ENCODE peak calls at places on chromosomes 11 and 22, in six cellular contexts. U, F, O, I, J and P are unnamed samples.

GRCh38 chr22:32606181-32606580 is 131.6 kb downstream of the FBXO7 start:
- DNase-seq in U (no peak), F (no peak), O (no peak), I (no peak), J (no peak), P (no peak)

GRCh38 chr11:299081-299891 is at the start of gene IFITM5:
- DNase-seq in U (no peak), F (no peak), O (peak; percentile 64), I (no peak), J (no peak), P (no peak)

GRCh38 chr11:35288817-35289541 is 130.4 kb downstream of the SLC1A2 start:
- DNase-seq in U (no peak), F (no peak), O (no peak), I (peak; percentile 35), J (peak; percentile 86), P (no peak)

GRCh38 chr11:64007629-64008282 is 21.5 kb downstream of the OTUB1 start:
- DNase-seq in U (peak; percentile 87), F (peak; percentile 73), O (peak; percentile 89), I (no peak), J (peak; percentile 38), P (no peak)

GRCh38 chr22:24727218-24727851 is 47.2 kb downstream of the PIWIL3 start:
- DNase-seq in U (no peak), F (no peak), O (no peak), I (no peak), J (peak; percentile 95), P (no peak)

GRCh38 chr11:3153291-3153861 is 11.7 kb downstream of the OSBPL5 start:
- DNase-seq in U (no peak), F (no peak), O (no peak), I (no peak), J (peak; percentile 80), P (no peak)

GRCh38 chr11:34044664-34045485 is 6.7 kb upstream of the CAPRIN1 start:
- DNase-seq in U (peak; percentile 53), F (peak; percentile 51), O (peak; percentile 69), I (peak; percentile 36), J (peak; percentile 89), P (no peak)

GRCh38 chr11:75966546-75967287 is 151.7 kb downstream of the UVRAG start:
- DNase-seq in U (no peak), F (no peak), O (no peak), I (no peak), J (peak; percentile 95), P (peak; percentile 7)

GRCh38 chr11:64607381-64608259 is 16.6 kb downstream of the SLC22A12 start:
- DNase-seq in U (peak; percentile 56), F (no peak), O (no peak), I (no peak), J (peak; percentile 3), P (no peak)

GRCh38 chr11:6233984-6234313 is 487 bp downstream of the FHIP1B start:
- DNase-seq in U (peak; percentile 39), F (no peak), O (no peak), I (peak; percentile 8), J (no peak), P (no peak)

GRCh38 chr22:36741204-36741793 is 34.6 kb downstream of the IFT27 start:
- DNase-seq in U (peak; percentile 30), F (no peak), O (peak; percentile 19), I (peak; percentile 10), J (peak; percentile 31), P (no peak)

GRCh38 chr22:49077586-49077985 is 750.1 kb downstream of the BRD1 start:
- DNase-seq in U (no peak), F (no peak), O (peak; percentile 53), I (no peak), J (no peak), P (no peak)

GRCh38 chr11:33172345-33172744 is 11.1 kb upstream of the CSTF3 start:
- DNase-seq in U (no peak), F (no peak), O (no peak), I (no peak), J (no peak), P (no peak)

GRCh38 chr11:122322369-122322768 is 206.4 kb upstream of the BLID start:
- DNase-seq in U (no peak), F (no peak), O (no peak), I (no peak), J (peak; percentile 10), P (no peak)

GRCh38 chr22:19110064-19110458 is 12.2 kb downstream of the DGCR2 start:
- DNase-seq in U (peak; percentile 53), F (no peak), O (peak; percentile 55), I (no peak), J (no peak), P (no peak)

GRCh38 chr22:38230108-38230825 is 28.5 kb downstream of the MAFF start:
- DNase-seq in U (peak; percentile 47), F (no peak), O (no peak), I (no peak), J (peak; percentile 77), P (peak; percentile 75)

GRCh38 chr11:18394928-18395734 is 768 bp downstream of the LDHA start:
- DNase-seq in U (peak; percentile 54), F (peak; percentile 54), O (no peak), I (peak; percentile 50), J (no peak), P (no peak)

GRCh38 chr11:61551630-61552029 is 29.2 kb downstream of the SYT7 start:
- DNase-seq in U (no peak), F (no peak), O (no peak), I (no peak), J (peak; percentile 25), P (no peak)

GRCh38 chr11:17184882-17185587 is 22.8 kb downstream of the PIK3C2A start:
- DNase-seq in U (no peak), F (no peak), O (no peak), I (no peak), J (no peak), P (no peak)

GRCh38 chr11:16001899-16002426 is 354.4 kb downstream of the SOX6 start:
- DNase-seq in U (peak; percentile 62), F (no peak), O (peak; percentile 48), I (peak; percentile 78), J (peak; percentile 95), P (no peak)

GRCh38 chr11:84655729-84656128 is 971.4 kb downstream of the DLG2 start:
- DNase-seq in U (no peak), F (no peak), O (no peak), I (no peak), J (no peak), P (no peak)

GRCh38 chr11:77752518-77752917 is 68.0 kb downstream of the RSF1 start:
- DNase-seq in U (no peak), F (no peak), O (no peak), I (no peak), J (no peak), P (no peak)

GRCh38 chr11:75374646-75375045 is 23.2 kb upstream of the ARRB1 start:
- DNase-seq in U (no peak), F (no peak), O (no peak), I (no peak), J (no peak), P (no peak)

DNA sequence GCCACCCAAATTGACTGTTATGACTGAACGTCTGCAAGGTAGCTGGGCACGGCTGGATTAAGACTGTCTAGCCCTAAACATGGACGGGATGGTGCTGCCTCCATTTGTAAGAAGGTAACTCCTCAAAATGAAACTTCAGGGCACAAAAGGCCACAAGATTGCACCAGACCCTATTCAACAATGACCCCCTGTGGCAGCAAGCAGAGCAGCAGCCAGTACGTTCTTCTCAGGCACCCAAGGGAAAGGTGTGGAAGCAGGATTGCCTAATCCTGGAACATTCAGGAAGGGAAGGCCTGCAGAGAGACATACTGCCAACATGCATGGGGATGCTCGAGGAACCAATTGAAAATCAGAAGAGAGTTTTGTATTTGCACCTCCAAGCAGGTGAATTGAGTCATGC is 4.5 kb upstream of the TBX10 start:
- DNase-seq in U (peak; percentile 55), F (peak; percentile 45), O (no peak), I (no peak), J (no peak), P (peak; percentile 34)
- TF ChIP-seq CTCF in U (peak; percentile 48), F (no peak), O (peak; percentile 8), I (peak; percentile 38), J (peak; percentile 49), P (no peak)

DNA sequence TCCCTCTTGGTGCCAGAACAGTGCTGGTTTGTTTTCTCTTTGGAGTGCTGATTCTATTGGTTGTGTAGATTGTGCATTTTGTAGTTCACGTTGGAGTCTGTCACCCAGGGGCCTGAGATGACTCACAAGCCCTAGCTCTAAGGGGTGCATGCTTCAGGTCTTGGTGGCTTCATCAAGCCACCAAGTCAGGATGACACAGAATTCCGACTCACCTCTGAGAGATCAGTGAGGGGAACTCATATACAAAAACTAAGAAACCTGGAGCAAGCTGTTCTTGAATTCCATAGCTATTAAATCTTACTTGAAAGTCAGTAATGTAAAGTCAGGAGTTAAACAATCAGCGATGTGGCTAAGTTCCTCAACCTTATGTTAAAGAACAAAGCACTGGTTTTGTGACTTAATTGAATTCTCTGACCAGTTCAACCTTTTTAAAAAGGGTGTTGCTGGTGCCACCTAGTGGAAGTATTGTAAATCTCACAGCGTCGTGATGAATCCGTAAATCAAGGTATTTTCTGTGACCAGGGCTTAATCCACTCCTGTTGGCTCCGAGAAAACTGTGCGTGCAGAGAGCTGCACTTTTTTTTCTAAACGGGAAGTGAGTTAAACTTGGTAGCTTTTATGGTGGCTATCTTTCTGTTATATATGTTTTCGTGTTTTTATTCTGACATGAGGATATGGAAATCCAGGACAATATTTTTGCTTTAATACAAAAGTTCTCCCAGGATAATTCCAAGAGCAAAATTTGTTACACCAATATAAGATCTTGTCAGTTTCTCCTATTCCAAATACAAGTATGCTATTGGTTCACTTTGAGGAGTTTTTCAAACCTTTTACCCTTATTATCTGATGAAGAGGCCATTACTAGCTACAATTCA is 14.6 kb downstream of the MMP13 start:
- DNase-seq in U (peak; percentile 88), F (no peak), O (no peak), I (peak; percentile 66), J (peak; percentile 80), P (peak; percentile 62)
- TF ChIP-seq CTCF in U (peak; percentile 85), F (no peak), O (peak; percentile 83), I (peak; percentile 84), J (peak; percentile 61), P (peak; percentile 48)

DNA sequence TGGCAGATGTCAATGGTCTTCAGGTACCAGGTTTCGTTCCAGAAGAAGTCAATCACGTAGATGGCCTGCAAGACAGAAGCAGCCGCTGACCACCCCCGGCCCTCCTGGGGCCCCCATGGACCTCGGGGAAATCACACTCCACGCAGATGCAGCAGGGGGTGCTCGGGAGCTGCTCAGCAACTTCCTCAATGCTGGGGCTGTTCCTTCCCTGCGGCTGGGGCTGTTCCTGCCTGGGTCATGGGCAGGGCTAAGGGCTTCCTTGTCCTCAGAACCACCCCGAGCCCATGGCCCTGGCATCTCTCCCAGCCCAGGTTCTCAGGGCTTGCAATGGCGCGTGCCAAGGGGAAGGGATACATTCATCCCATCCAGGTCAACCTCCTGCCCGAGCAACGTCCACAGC is 10.3 kb downstream of the DHCR7 start:
- DNase-seq in U (no peak), F (no peak), O (no peak), I (no peak), J (no peak), P (no peak)
- TF ChIP-seq CTCF in U (no peak), F (no peak), O (no peak), I (no peak), J (no peak), P (no peak)

GRCh38 chr11:67040147-67040546 is 16.5 kb upstream of the RHOD start:
- DNase-seq in U (no peak), F (no peak), O (no peak), I (no peak), J (no peak), P (no peak)
- TF ChIP-seq CTCF in U (no peak), F (no peak), O (no peak), I (no peak), J (no peak), P (no peak)

GRCh38 chr11:68049509-68050370 is 10.9 kb downstream of the TCIRG1 start:
- DNase-seq in U (no peak), F (no peak), O (no peak), I (no peak), J (peak; percentile 39), P (peak; percentile 32)
- TF ChIP-seq CTCF in U (no peak), F (peak; percentile 38), O (no peak), I (no peak), J (no peak), P (no peak)